ENCODE peak calls at places on chromosomes 5 and 9, in eight cellular contexts. W, H, F, C, X, E, T and Y are unnamed samples.

GRCh38 chr5:176387384-176387925 is 943 bp downstream of the NOP16 start:
- DNase-seq in H (no peak), E (no peak), F (no peak), T (no peak), W (no peak), C (no peak), X (no peak), Y (no peak)

GRCh38 chr5:32753051-32753450 is 41.9 kb downstream of the NPR3 start:
- DNase-seq in T (no peak), W (no peak), F (no peak), H (no peak), E (no peak), X (no peak), C (peak; percentile 79), Y (no peak)

GRCh38 chr9:79431019-79431679 is 140.6 kb upstream of the TLE4 start:
- DNase-seq in H (no peak), F (no peak), C (no peak), X (no peak), T (no peak), E (no peak), W (no peak), Y (no peak)

GRCh38 chr5:131769961-131770360 is 26.9 kb downstream of the FNIP1 start:
- DNase-seq in E (no peak), T (no peak), H (no peak), F (no peak), W (no peak), X (no peak), C (no peak), Y (no peak)

GRCh38 chr9:33143241-33143642 is 23.9 kb downstream of the B4GALT1 start:
- DNase-seq in H (no peak), W (peak; percentile 70), F (no peak), E (no peak), T (peak; percentile 84), C (peak; percentile 80), X (no peak), Y (peak; percentile 13)

GRCh38 chr5:14401639-14402038 is 180.0 kb upstream of the OTULINL start:
- DNase-seq in W (no peak), T (no peak), H (no peak), C (no peak), E (no peak), X (no peak), F (no peak), Y (no peak)

GRCh38 chr9:132591244-132591643 is 8.8 kb downstream of the BARHL1 start:
- DNase-seq in T (no peak), X (no peak), E (no peak), C (no peak), H (no peak), W (no peak), F (no peak), Y (no peak)

GRCh38 chr9:114088571-114089170 is 10.4 kb downstream of the KIF12 start:
- DNase-seq in C (no peak), H (no peak), X (no peak), F (no peak), T (peak; percentile 14), W (no peak), E (no peak), Y (no peak)

GRCh38 chr5:116159006-116159405 is 74.2 kb downstream of the COMMD10 start:
- DNase-seq in T (no peak), W (no peak), F (no peak), H (no peak), E (no peak), C (no peak), X (no peak), Y (no peak)

GRCh38 chr5:65199988-65200668 is 281.6 kb downstream of the ADAMTS6 start:
- DNase-seq in W (no peak), X (no peak), T (no peak), C (peak; percentile 83), H (no peak), F (no peak), E (no peak), Y (no peak)

GRCh38 chr9:92035687-92036410 is 79.4 kb downstream of the SPTLC1 start:
- DNase-seq in C (peak; percentile 94), W (peak; percentile 40), X (peak; percentile 49), T (no peak), H (no peak), F (no peak), E (peak; percentile 24), Y (no peak)

GRCh38 chr5:163399923-163400322 is 37.5 kb upstream of the CCNG1 start:
- DNase-seq in H (no peak), T (no peak), C (no peak), W (no peak), X (no peak), E (no peak), F (no peak), Y (no peak)

GRCh38 chr5:127838661-127839060 is 135.5 kb downstream of the CCDC192 start:
- DNase-seq in F (no peak), W (no peak), X (no peak), E (no peak), T (peak; percentile 29), C (peak; percentile 64), H (no peak), Y (no peak)

GRCh38 chr9:114371986-114372917 is 15.5 kb downstream of the AKNA start:
- DNase-seq in C (no peak), W (no peak), H (no peak), E (no peak), F (no peak), T (peak; percentile 82), X (peak; percentile 50), Y (no peak)

GRCh38 chr9:73916016-73916673 is 581.0 kb upstream of the RORB start:
- DNase-seq in W (no peak), F (no peak), X (no peak), T (no peak), E (no peak), C (no peak), H (no peak), Y (no peak)

GRCh38 chr5:12316812-12317211 is 412.6 kb upstream of the CTNND2 start:
- DNase-seq in X (no peak), F (no peak), C (no peak), T (no peak), E (no peak), H (no peak), W (no peak), Y (no peak)

GRCh38 chr5:59385700-59386099 is 507.8 kb downstream of the PDE4D start:
- DNase-seq in T (no peak), E (no peak), C (no peak), H (no peak), X (no peak), F (no peak), W (no peak), Y (no peak)

DNA sequence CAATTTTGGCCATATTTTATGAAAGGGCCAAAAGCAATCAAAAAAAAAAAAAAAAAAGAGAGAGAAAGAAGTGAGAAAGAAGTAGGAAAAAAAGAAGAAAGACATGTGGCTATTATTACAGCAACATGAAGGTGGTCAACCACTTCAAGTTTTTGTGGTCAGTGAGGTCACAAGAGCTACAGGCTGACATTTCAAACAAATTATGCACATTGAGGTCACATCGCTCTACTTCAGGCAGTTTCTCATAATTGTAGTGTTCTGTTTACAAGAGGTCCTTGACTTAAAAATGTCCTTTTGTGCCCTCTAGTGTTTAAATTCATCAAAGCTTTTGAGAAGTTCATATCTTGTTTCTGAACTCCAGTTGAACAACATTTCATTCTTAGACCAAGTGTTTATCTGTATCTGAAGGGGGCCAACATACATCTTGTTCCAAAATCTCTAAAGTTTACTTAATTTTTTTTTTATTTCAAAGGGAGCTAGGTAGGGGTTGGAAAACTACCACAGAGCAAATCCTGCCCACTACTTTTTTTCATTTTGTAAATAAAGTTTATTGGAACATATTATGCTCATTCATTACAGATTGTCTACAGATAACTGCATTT is 513.1 kb downstream of the PDE4D start:
- DNase-seq in F (no peak), W (no peak), T (peak; percentile 56), E (no peak), X (no peak), H (peak; percentile 34), C (peak; percentile 71), Y (no peak)
- TF ChIP-seq CTCF in F (peak; percentile 13), W (no peak), T (no peak), E (peak; percentile 33), X (no peak), H (peak; percentile 78), C (peak; percentile 51), Y (peak; percentile 37)

GRCh38 chr5:78984611-78985406 is at the start of gene ARSB:
- DNase-seq in E (peak; percentile 76), F (peak; percentile 84), H (peak; percentile 83), C (peak; percentile 77), W (peak; percentile 91), X (peak; percentile 89), T (peak; percentile 90), Y (peak; percentile 91)

GRCh38 chr5:78979899-78980298 is 5.2 kb downstream of the ARSB start:
- DNase-seq in W (no peak), T (no peak), X (no peak), C (no peak), H (no peak), E (no peak), F (no peak), Y (no peak)

GRCh38 chr5:78985407-78986223 is 505 bp upstream of the ARSB start:
- DNase-seq in E (peak; percentile 24), H (no peak), C (peak; percentile 64), F (peak; percentile 63), W (peak; percentile 66), X (peak; percentile 26), T (peak; percentile 47), Y (peak; percentile 43)

GRCh38 chr5:78984020-78984610 is 995 bp downstream of the ARSB start:
- DNase-seq in H (no peak), W (peak; percentile 6), C (peak; percentile 21), F (no peak), T (no peak), X (no peak), E (no peak), Y (no peak)

GRCh38 chr5:78983601-78984000 is 1.5 kb downstream of the ARSB start:
- DNase-seq in C (no peak), E (no peak), W (no peak), T (no peak), X (no peak), H (no peak), F (no peak), Y (no peak)
- TF ChIP-seq POLR2A in C (no peak), E (no peak), W (no peak), T (no peak), X (no peak), H (no peak), F (no peak), Y (no peak)

DNA sequence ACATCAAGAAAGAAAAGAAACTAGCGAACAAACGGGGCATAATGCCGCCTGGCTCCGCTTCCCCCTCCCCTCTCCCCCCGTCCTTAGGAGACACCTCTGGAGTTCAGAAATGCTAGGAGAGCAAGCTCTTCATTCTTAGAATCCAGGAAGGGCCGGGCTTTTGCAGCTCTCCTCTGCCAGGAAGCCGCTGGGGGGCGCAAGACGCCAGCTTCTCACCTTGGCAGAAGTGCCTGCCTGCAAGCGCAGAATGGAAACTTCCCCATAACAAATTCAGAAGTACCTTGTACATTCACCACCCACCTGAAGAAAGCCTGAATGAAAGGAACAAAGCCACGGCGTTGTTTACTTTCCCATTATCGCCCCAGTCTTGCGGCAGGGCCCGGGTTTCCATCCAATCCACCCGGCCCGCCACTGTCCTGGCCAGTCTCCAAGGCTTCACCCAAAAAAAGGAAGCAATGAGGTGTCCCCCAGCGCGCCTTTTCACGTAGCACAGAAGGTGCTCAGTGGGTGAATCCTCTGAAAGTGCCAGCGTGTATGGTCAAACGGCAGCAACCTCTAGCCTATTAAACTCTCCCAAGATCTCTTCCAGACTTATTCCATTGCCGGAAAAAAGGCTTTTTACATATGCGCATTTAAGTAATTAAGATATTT is 1.7 kb upstream of the GADD45G start:
- DNase-seq in X (peak; percentile 94), E (peak; percentile 88), F (peak; percentile 95), T (peak; percentile 95), W (peak; percentile 96), H (peak; percentile 92), C (peak; percentile 67), Y (peak; percentile 94)
- H3K27me3 ChIP-seq in X (no peaks in the 10 kb centered on the region), E (no peaks in the 10 kb centered on the region), F (no peaks in the 10 kb centered on the region), T (no peaks in the 10 kb centered on the region), W (no peaks in the 10 kb centered on the region), H (no peaks in the 10 kb centered on the region), C (peaks cover 33% of the 10 kb centered on the region), Y (no peaks in the 10 kb centered on the region)

GRCh38 chr5:91109634-91110033 is 273.5 kb downstream of the ARRDC3 start:
- DNase-seq in H (no peak), W (no peak), F (no peak), X (no peak), T (no peak), E (no peak), C (no peak), Y (no peak)
- TF ChIP-seq CTCF in H (no peak), W (no peak), F (no peak), X (no peak), T (no peak), E (no peak), C (peak; percentile 34), Y (no peak)